ENCODE peak calls at places on chromosomes 4 and X, in ten cellular contexts. Z is ovary; T is upper lobe of right lung; E is IMR-90; Q is OCI-LY7; B is CD8-positive, alpha-beta T cell; J is Caco-2; O is uterus; N is body of pancreas; P is heart left ventricle. W is an unnamed sample. For H3K9me3, the result is how much of the 10 kb centered on the place peaks cover.

GRCh38 chr4:141177171-141177570 is 43.5 kb upstream of the ZNF330 start:
- DNase-seq in J (no peak), B (no peak), E (no peak), T (no peak), N (no peak), P (no peak), Z (no peak), Q (no peak), O (no peak), W (no peak)

GRCh38 chrX:20363003-20363674 is 96.4 kb upstream of the RPS6KA3 start:
- DNase-seq in E (peak), Z (no peak), P (peak), Q (no peak), N (peak), T (no peak), B (no peak), O (no peak), J (no peak), W (peak)

GRCh38 chrX:12984629-12985303 is 9.9 kb downstream of the TMSB4X start:
- DNase-seq in B (peak), T (no peak), Z (no peak), Q (no peak), P (no peak), E (peak), N (peak), J (no peak), O (no peak), W (no peak)

GRCh38 chr4:156547439-156547838 is 424.2 kb downstream of the PDGFC start:
- DNase-seq in O (no peak), T (no peak), B (no peak), P (no peak), J (no peak), E (peak), N (peak), Z (no peak), Q (no peak), W (no peak)

GRCh38 chr4:7186081-7186480 is 6.3 kb upstream of the SORCS2 start:
- DNase-seq in J (no peak), O (peak), E (no peak), T (peak), N (no peak), P (no peak), Z (no peak), B (no peak), Q (peak), W (no peak)

GRCh38 chr4:74675673-74676279 is 118.5 kb downstream of the BTC start:
- DNase-seq in Q (peak), O (no peak), E (peak), T (no peak), N (peak), J (no peak), P (no peak), Z (no peak), B (no peak), W (no peak)

GRCh38 chr4:100907465-100908454 is 389.9 kb upstream of the EMCN start:
- DNase-seq in E (peak), P (no peak), T (no peak), J (no peak), O (no peak), Z (no peak), Q (no peak), N (no peak), B (no peak), W (no peak)

GRCh38 chr4:171130126-171130801 is 682.9 kb upstream of the GALNTL6 start:
- DNase-seq in Q (no peak), N (peak), B (no peak), P (no peak), J (no peak), Z (no peak), T (no peak), O (no peak), E (no peak), W (no peak)

GRCh38 chr4:21768349-21769310 is 179.9 kb downstream of the KCNIP4 start:
- DNase-seq in T (no peak), Q (peak), N (peak), P (no peak), B (no peak), J (no peak), O (no peak), E (peak), Z (no peak), W (no peak)

GRCh38 chr4:86918539-86919072 is 16.2 kb upstream of the AFF1 start:
- DNase-seq in N (peak), O (no peak), Z (no peak), B (no peak), T (no peak), Q (no peak), P (no peak), E (peak), J (no peak), W (peak)
- TF ChIP-seq CTCF in N (no peak), O (no peak), Z (no peak), B (no peak), T (no peak), Q (no peak), P (no peak), E (no peak), J (no peak), W (no peak)

DNA sequence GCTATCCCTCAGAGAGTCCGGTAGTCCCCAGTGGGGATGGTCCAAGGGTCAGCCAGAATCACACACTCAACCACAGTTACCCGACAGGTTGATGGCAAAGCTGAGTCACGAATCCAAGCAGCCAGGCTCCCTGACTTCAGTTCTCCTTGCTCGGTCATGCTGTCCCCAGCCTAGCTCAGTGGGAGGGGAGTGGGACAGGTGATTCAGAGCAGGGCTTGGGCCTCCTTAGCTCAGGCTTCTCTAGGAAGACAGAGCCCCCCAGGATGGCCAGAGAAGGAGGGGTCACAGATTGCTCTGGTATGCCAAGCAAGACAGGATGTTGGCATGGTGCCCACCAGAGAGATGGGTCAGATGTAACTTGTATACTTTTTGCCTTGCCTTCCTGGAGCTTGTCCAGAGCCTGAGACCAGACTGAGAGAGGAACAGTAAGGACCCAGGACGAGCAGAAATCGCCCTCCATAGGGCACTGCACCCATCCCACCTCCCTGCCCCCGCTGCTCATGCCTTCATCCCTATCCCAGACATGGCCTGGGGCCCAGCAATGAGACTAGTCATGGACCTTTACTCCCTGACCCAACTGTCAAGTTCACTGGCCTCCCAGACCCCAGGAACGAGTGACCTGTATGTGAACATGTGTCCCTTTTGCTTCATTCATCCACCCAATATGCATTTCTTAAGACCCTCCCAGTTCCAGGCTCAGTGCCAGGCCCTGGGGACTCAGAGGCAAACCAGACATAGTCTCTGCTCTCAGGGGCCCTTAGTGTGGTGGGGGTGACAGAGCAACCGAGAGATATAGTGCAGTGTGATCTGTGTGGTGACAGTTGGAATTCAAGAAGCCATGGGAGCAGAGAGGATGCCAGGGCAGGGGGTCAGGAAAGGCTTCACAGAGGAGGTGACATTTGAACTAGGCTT is 66.8 kb downstream of the EFNB1 start:
- DNase-seq in Q (no peak), J (no peak), E (peak), Z (peak), N (peak), P (peak), T (no peak), B (no peak), O (no peak), W (peak)
- H3K4me3 ChIP-seq in Q (no peak), J (no peak), E (no peak), Z (no peak), N (no peak), P (peak), T (peak), B (no peak), O (peak), W (peak)

GRCh38 chr4:1485280-1485679 is 79.0 kb upstream of the NKX1-1 start:
- DNase-seq in Q (no peak), N (no peak), B (no peak), J (no peak), O (no peak), P (no peak), Z (no peak), T (no peak), E (no peak), W (no peak)
- H3K9me3 ChIP-seq in Q (under half), N (under half), B (under half), J (under half), O (under half), P (under half), Z (under half), T (under half), E (under half), W (under half)

GRCh38 chrX:43121637-43122036 is 343.7 kb upstream of the PPP1R2C start:
- DNase-seq in Z (no peak), N (no peak), T (no peak), E (no peak), J (no peak), P (no peak), Q (peak), B (no peak), O (no peak), W (no peak)
- TF ChIP-seq CTCF in Z (no peak), N (no peak), T (no peak), E (peak), J (no peak), P (no peak), Q (peak), B (no peak), O (no peak), W (no peak)

GRCh38 chr4:165360041-165360782 is 18.6 kb upstream of the CPE start:
- DNase-seq in B (no peak), P (no peak), E (no peak), N (no peak), T (no peak), O (no peak), Q (no peak), Z (no peak), J (no peak), W (no peak)
- H3K4me3 ChIP-seq in B (no peak), P (no peak), E (no peak), N (no peak), T (no peak), O (no peak), Q (no peak), Z (no peak), J (no peak), W (no peak)

GRCh38 chr4:14744346-14744745 is 257.9 kb upstream of the CPEB2 start:
- DNase-seq in N (no peak), T (no peak), P (no peak), Z (no peak), B (no peak), Q (no peak), O (no peak), J (no peak), E (no peak), W (no peak)

GRCh38 chr4:14752341-14753046 is 249.8 kb upstream of the CPEB2 start:
- DNase-seq in Q (no peak), E (no peak), J (no peak), T (no peak), N (no peak), Z (no peak), O (no peak), B (no peak), P (no peak), W (no peak)

DNA sequence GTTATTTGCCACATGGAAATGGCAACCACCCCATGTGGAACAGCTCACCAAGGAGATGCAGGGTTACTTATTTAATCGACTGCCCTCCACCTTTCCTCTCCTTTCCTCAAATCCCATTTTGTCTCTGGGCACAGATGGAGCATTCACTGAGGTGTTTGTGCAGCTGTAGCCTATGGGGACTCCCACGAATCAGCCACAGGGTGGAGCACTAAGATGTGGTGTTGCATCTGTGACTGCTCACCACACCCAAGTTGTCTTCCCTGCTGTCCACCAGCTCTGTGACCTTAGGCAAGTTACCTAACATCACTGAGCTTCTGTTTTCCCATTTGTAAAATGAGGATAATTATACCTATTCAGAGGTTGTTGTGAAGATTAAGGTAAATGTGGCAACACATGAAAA is 252.4 kb upstream of the CPEB2 start:
- DNase-seq in O (no peak), T (peak), Q (no peak), P (peak), N (peak), B (no peak), J (no peak), Z (no peak), E (no peak), W (no peak)
- H3K9me3 ChIP-seq in O (under half), T (under half), Q (under half), P (under half), N (under half), B (under half), J (under half), Z (under half), E (under half), W (under half)

GRCh38 chr4:181582595-181582994 is 660.6 kb upstream of the TENM3 start:
- DNase-seq in T (no peak), J (no peak), O (no peak), B (no peak), Q (peak), Z (no peak), P (no peak), N (no peak), E (no peak), W (no peak)
- TF ChIP-seq CTCF in T (no peak), J (no peak), O (no peak), B (no peak), Q (peak), Z (no peak), P (no peak), N (no peak), E (no peak), W (no peak)

GRCh38 chr4:114598191-114599121 is at the start of gene UGT8:
- DNase-seq in T (peak), J (peak), O (no peak), Q (peak), B (no peak), N (peak), P (no peak), Z (no peak), E (no peak), W (no peak)
- H3K4me3 ChIP-seq in T (peak), J (peak), O (peak), Q (peak), B (peak), N (peak), P (peak), Z (peak), E (peak), W (peak)

GRCh38 chr4:189807031-189807430 is 133.6 kb upstream of the FRG1 start:
- DNase-seq in T (no peak), B (no peak), E (no peak), J (no peak), O (no peak), Q (no peak), P (no peak), Z (no peak), N (no peak), W (no peak)

GRCh38 chr4:189809885-189810284 is 130.8 kb upstream of the FRG1 start:
- DNase-seq in Q (no peak), O (no peak), Z (no peak), N (no peak), P (no peak), J (no peak), B (no peak), E (no peak), T (no peak), W (no peak)

GRCh38 chr4:189802884-189803283 is 137.8 kb upstream of the FRG1 start:
- DNase-seq in B (no peak), O (no peak), E (no peak), N (no peak), J (no peak), P (no peak), Q (no peak), Z (no peak), T (no peak), W (no peak)

GRCh38 chr4:189804884-189805283 is 135.8 kb upstream of the FRG1 start:
- DNase-seq in J (no peak), E (no peak), T (no peak), Q (no peak), P (peak), N (no peak), B (no peak), Z (no peak), O (no peak), W (no peak)

DNA sequence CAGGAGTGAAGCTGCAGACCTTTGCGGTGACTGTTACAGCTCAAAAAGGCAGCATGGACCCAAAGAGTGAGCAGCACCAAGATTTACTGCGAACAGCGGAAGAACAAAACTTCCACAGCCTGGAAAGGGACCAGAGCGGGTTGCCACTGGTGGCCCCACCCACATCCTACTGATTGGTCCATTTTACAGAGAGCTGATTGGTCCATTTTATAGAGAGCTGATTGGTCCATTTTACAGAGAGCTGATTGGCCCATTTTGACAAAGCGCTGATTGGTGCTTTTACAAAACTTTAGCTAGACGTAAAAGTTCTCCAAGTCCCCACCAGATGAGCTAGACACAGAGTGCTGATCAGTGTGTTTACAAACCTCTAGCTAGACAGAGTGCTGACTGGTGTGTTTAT is 134.2 kb upstream of the FRG1 start:
- DNase-seq in J (no peak), O (no peak), N (no peak), E (no peak), P (no peak), Z (no peak), T (no peak), Q (no peak), B (no peak), W (no peak)
- H3K9me3 ChIP-seq in J (under half), O (under half), N (under half), E (under half), P (under half), Z (under half), T (under half), Q (under half), B (under half), W (under half)